ENCODE peak calls at places on chromosome 12, in seven cellular contexts. One of them, this sample, is unnamed.
A peak's percentile ranks its signal among the peaks of the same experiment; 100 is the strongest.

GRCh38 chr12:39884616-39885125 is 221.2 kb downstream of the SLC2A13 start:
- DNase-seq in PC-3: no peak
- DNase-seq in BJ: no peak
- DNase-seq in AG10803: no peak
- DNase-seq in A549: no peak
- DNase-seq in fibroblast of lung: no peak
- DNase-seq in fibroblast of the aortic adventitia: no peak
- DNase-seq in this sample: no peak

GRCh38 chr12:121781751-121782615 is 11.5 kb downstream of the RHOF start:
- DNase-seq in PC-3: peak; percentile 30
- DNase-seq in BJ: no peak
- DNase-seq in AG10803: no peak
- DNase-seq in A549: no peak
- DNase-seq in fibroblast of lung: no peak
- DNase-seq in fibroblast of the aortic adventitia: peak; percentile 39
- DNase-seq in this sample: no peak

GRCh38 chr12:130463259-130463658 is 125.6 kb downstream of the PIWIL1 start:
- DNase-seq in PC-3: no peak
- DNase-seq in BJ: no peak
- DNase-seq in AG10803: no peak
- DNase-seq in A549: no peak
- DNase-seq in fibroblast of lung: no peak
- DNase-seq in fibroblast of the aortic adventitia: no peak
- DNase-seq in this sample: no peak

GRCh38 chr12:122072031-122072970 is 6.3 kb upstream of the MLXIP start:
- DNase-seq in PC-3: peak; percentile 90
- DNase-seq in BJ: peak; percentile 81
- DNase-seq in AG10803: peak; percentile 96
- DNase-seq in A549: peak; percentile 66
- DNase-seq in fibroblast of lung: peak; percentile 94
- DNase-seq in fibroblast of the aortic adventitia: peak; percentile 95
- DNase-seq in this sample: peak; percentile 80

GRCh38 chr12:24840046-24840800 is 108.7 kb downstream of the BCAT1 start:
- DNase-seq in PC-3: no peak
- DNase-seq in BJ: no peak
- DNase-seq in AG10803: no peak
- DNase-seq in A549: no peak
- DNase-seq in fibroblast of lung: peak; percentile 76
- DNase-seq in fibroblast of the aortic adventitia: no peak
- DNase-seq in this sample: no peak

GRCh38 chr12:19282133-19282532 is 152.6 kb downstream of the PLEKHA5 start:
- DNase-seq in PC-3: no peak
- DNase-seq in BJ: no peak
- DNase-seq in AG10803: no peak
- DNase-seq in A549: no peak
- DNase-seq in fibroblast of lung: no peak
- DNase-seq in fibroblast of the aortic adventitia: no peak
- DNase-seq in this sample: no peak

GRCh38 chr12:1879633-1880032 is 38.8 kb downstream of the CACNA2D4 start:
- DNase-seq in PC-3: no peak
- DNase-seq in BJ: no peak
- DNase-seq in AG10803: no peak
- DNase-seq in A549: no peak
- DNase-seq in fibroblast of lung: no peak
- DNase-seq in fibroblast of the aortic adventitia: no peak
- DNase-seq in this sample: no peak

GRCh38 chr12:125889742-125890141 is 824.5 kb downstream of the AACS start:
- DNase-seq in PC-3: no peak
- DNase-seq in BJ: no peak
- DNase-seq in AG10803: no peak
- DNase-seq in A549: no peak
- DNase-seq in fibroblast of lung: no peak
- DNase-seq in fibroblast of the aortic adventitia: no peak
- DNase-seq in this sample: no peak

GRCh38 chr12:80553316-80553715 is 109.3 kb downstream of the PTPRQ start:
- DNase-seq in PC-3: peak; percentile 87
- DNase-seq in BJ: peak; percentile 58
- DNase-seq in AG10803: peak; percentile 84
- DNase-seq in A549: peak; percentile 9
- DNase-seq in fibroblast of lung: peak; percentile 94
- DNase-seq in fibroblast of the aortic adventitia: peak; percentile 91
- DNase-seq in this sample: peak; percentile 19

GRCh38 chr12:112282920-112283319 is 99.3 kb downstream of the HECTD4 start:
- DNase-seq in PC-3: no peak
- DNase-seq in BJ: no peak
- DNase-seq in AG10803: no peak
- DNase-seq in A549: no peak
- DNase-seq in fibroblast of lung: no peak
- DNase-seq in fibroblast of the aortic adventitia: no peak
- DNase-seq in this sample: no peak

GRCh38 chr12:104370989-104371870 is 67.7 kb downstream of the EID3 start:
- DNase-seq in PC-3: peak; percentile 99
- DNase-seq in BJ: no peak
- DNase-seq in AG10803: peak; percentile 77
- DNase-seq in A549: peak; percentile 86
- DNase-seq in fibroblast of lung: peak; percentile 80
- DNase-seq in fibroblast of the aortic adventitia: peak; percentile 61
- DNase-seq in this sample: peak; percentile 23

GRCh38 chr12:49868952-49869815 is 26.3 kb upstream of the BCDIN3D start:
- DNase-seq in PC-3: no peak
- DNase-seq in BJ: peak; percentile 86
- DNase-seq in AG10803: peak; percentile 79
- DNase-seq in A549: no peak
- DNase-seq in fibroblast of lung: peak; percentile 98
- DNase-seq in fibroblast of the aortic adventitia: peak; percentile 100
- DNase-seq in this sample: no peak

GRCh38 chr12:76646366-76646765 is 86.8 kb upstream of the OSBPL8 start:
- DNase-seq in PC-3: no peak
- DNase-seq in BJ: no peak
- DNase-seq in AG10803: no peak
- DNase-seq in A549: no peak
- DNase-seq in fibroblast of lung: no peak
- DNase-seq in fibroblast of the aortic adventitia: no peak
- DNase-seq in this sample: no peak

GRCh38 chr12:50220357-50221061 is 53.3 kb upstream of the CERS5 start:
- DNase-seq in PC-3: peak; percentile 78
- DNase-seq in BJ: no peak
- DNase-seq in AG10803: peak; percentile 78
- DNase-seq in A549: no peak
- DNase-seq in fibroblast of lung: peak; percentile 78
- DNase-seq in fibroblast of the aortic adventitia: peak; percentile 84
- DNase-seq in this sample: no peak

GRCh38 chr12:53328043-53328435 is 6.6 kb upstream of the AAAS start:
- DNase-seq in PC-3: no peak
- DNase-seq in BJ: no peak
- DNase-seq in AG10803: no peak
- DNase-seq in A549: peak; percentile 38
- DNase-seq in fibroblast of lung: no peak
- DNase-seq in fibroblast of the aortic adventitia: no peak
- DNase-seq in this sample: no peak

GRCh38 chr12:92753976-92754885 is 51.4 kb downstream of the PLEKHG7 start:
- DNase-seq in PC-3: peak; percentile 8
- DNase-seq in BJ: no peak
- DNase-seq in AG10803: no peak
- DNase-seq in A549: no peak
- DNase-seq in fibroblast of lung: peak; percentile 30
- DNase-seq in fibroblast of the aortic adventitia: peak; percentile 28
- DNase-seq in this sample: no peak

GRCh38 chr12:13209279-13210021 is 12.9 kb downstream of the EMP1 start:
- DNase-seq in PC-3: no peak
- DNase-seq in BJ: no peak
- DNase-seq in AG10803: no peak
- DNase-seq in A549: no peak
- DNase-seq in fibroblast of lung: no peak
- DNase-seq in fibroblast of the aortic adventitia: peak; percentile 53
- DNase-seq in this sample: no peak

GRCh38 chr12:96308881-96309280 is 91.4 kb downstream of the CDK17 start:
- DNase-seq in PC-3: no peak
- DNase-seq in BJ: peak; percentile 7
- DNase-seq in AG10803: peak; percentile 64
- DNase-seq in A549: no peak
- DNase-seq in fibroblast of lung: peak; percentile 49
- DNase-seq in fibroblast of the aortic adventitia: peak; percentile 48
- DNase-seq in this sample: no peak

GRCh38 chr12:99257672-99258071 is 389.9 kb upstream of the GARIN6 start:
- DNase-seq in PC-3: no peak
- DNase-seq in BJ: no peak
- DNase-seq in AG10803: no peak
- DNase-seq in A549: no peak
- DNase-seq in fibroblast of lung: no peak
- DNase-seq in fibroblast of the aortic adventitia: no peak
- DNase-seq in this sample: no peak

DNA sequence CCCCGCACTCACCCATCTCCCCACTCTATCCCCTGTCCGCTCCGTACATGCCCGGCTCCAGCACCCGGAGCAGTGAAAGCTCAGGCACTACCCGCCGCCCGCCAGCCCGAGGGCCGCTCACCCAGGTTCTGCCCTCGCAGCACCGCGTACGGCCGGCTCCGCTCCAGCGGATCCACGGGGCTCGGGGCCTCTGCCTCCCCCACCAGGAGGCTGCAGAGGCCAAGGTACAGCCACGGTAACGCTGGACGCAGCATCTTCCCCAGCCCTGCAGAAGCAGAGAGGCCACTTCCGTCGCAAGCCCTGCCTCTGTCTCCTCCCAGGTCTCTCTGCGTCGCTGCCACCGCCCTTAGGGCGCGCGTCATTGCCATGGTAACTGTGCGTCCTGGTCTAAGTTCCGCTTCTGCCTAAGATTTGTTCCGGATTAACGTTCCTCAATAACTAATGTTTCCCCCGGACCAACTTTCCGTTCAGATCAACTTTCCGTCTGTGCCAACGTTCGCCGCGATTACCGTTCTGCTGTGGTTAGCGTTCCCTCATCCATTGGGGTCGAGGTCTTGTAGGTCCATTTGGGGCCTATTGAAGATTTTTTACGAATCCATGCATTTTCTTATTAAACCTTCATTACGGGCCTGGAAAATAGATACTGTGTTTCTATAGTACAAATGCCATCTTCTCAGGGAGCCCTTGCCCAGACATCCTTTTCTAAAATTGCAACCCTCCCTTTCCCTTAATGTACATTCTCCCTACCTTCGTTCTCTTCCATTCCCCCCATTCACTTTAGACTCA is at the start of gene C12orf76:
- DNase-seq in PC-3: peak; percentile 99
- DNase-seq in BJ: peak; percentile 87
- DNase-seq in AG10803: peak; percentile 96
- DNase-seq in A549: peak; percentile 93
- DNase-seq in fibroblast of lung: peak; percentile 96
- DNase-seq in fibroblast of the aortic adventitia: peak; percentile 98
- DNase-seq in this sample: peak; percentile 83
- TF ChIP-seq CTCF in PC-3: no peak
- TF ChIP-seq CTCF in BJ: no peak
- TF ChIP-seq CTCF in AG10803: no peak
- TF ChIP-seq CTCF in A549: no peak
- TF ChIP-seq CTCF in fibroblast of lung: no peak
- TF ChIP-seq CTCF in fibroblast of the aortic adventitia: no peak
- TF ChIP-seq CTCF in this sample: no peak

GRCh38 chr12:106956048-106956935 is 585 bp downstream of the TMEM263 start:
- DNase-seq in PC-3: peak; percentile 63
- DNase-seq in BJ: peak; percentile 29
- DNase-seq in AG10803: peak; percentile 88
- DNase-seq in A549: peak; percentile 61
- DNase-seq in fibroblast of lung: peak; percentile 93
- DNase-seq in fibroblast of the aortic adventitia: peak; percentile 86
- DNase-seq in this sample: no peak
- TF ChIP-seq CTCF in PC-3: no peak
- TF ChIP-seq CTCF in BJ: peak; percentile 24
- TF ChIP-seq CTCF in AG10803: no peak
- TF ChIP-seq CTCF in A549: peak; percentile 38
- TF ChIP-seq CTCF in fibroblast of lung: no peak
- TF ChIP-seq CTCF in fibroblast of the aortic adventitia: peak; percentile 2
- TF ChIP-seq CTCF in this sample: no peak

GRCh38 chr12:116006141-116006540 is 271.4 kb downstream of the MED13L start:
- DNase-seq in PC-3: no peak
- DNase-seq in BJ: no peak
- DNase-seq in AG10803: no peak
- DNase-seq in A549: no peak
- DNase-seq in fibroblast of lung: no peak
- DNase-seq in fibroblast of the aortic adventitia: no peak
- DNase-seq in this sample: no peak

GRCh38 chr12:116010467-116010866 is 267.0 kb downstream of the MED13L start:
- DNase-seq in PC-3: no peak
- DNase-seq in BJ: no peak
- DNase-seq in AG10803: no peak
- DNase-seq in A549: no peak
- DNase-seq in fibroblast of lung: no peak
- DNase-seq in fibroblast of the aortic adventitia: no peak
- DNase-seq in this sample: no peak

GRCh38 chr12:116011217-116011616 is 266.3 kb downstream of the MED13L start:
- DNase-seq in PC-3: no peak
- DNase-seq in BJ: no peak
- DNase-seq in AG10803: no peak
- DNase-seq in A549: no peak
- DNase-seq in fibroblast of lung: no peak
- DNase-seq in fibroblast of the aortic adventitia: no peak
- DNase-seq in this sample: no peak

GRCh38 chr12:116012757-116013156 is 264.7 kb downstream of the MED13L start:
- DNase-seq in PC-3: no peak
- DNase-seq in BJ: no peak
- DNase-seq in AG10803: no peak
- DNase-seq in A549: no peak
- DNase-seq in fibroblast of lung: no peak
- DNase-seq in fibroblast of the aortic adventitia: no peak
- DNase-seq in this sample: no peak

DNA sequence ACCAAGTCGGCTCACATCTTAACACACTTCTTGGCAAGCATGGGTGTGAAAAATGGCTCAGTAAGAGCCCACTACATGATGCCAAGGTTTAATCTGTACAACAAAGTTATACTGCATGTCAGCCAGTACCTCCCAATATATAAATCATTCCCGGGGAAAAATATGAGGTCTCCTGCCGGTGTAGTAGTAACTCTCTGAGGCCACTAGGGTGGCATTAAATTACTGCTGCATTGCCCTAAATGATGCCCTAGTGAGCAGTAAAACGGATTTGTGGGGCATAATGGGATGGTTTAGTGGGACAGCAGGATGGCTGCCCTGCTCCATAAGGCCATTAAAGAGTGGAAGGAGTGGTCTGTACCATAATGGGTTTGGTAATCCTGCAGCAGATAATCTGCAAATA is 267.7 kb downstream of the MED13L start:
- DNase-seq in PC-3: peak; percentile 47
- DNase-seq in BJ: no peak
- DNase-seq in AG10803: no peak
- DNase-seq in A549: peak; percentile 16
- DNase-seq in fibroblast of lung: no peak
- DNase-seq in fibroblast of the aortic adventitia: no peak
- DNase-seq in this sample: no peak
- TF ChIP-seq CTCF in PC-3: peak; percentile 68
- TF ChIP-seq CTCF in BJ: peak; percentile 37
- TF ChIP-seq CTCF in AG10803: peak; percentile 31
- TF ChIP-seq CTCF in A549: no peak
- TF ChIP-seq CTCF in fibroblast of lung: peak; percentile 40
- TF ChIP-seq CTCF in fibroblast of the aortic adventitia: peak; percentile 47
- TF ChIP-seq CTCF in this sample: peak; percentile 48

DNA sequence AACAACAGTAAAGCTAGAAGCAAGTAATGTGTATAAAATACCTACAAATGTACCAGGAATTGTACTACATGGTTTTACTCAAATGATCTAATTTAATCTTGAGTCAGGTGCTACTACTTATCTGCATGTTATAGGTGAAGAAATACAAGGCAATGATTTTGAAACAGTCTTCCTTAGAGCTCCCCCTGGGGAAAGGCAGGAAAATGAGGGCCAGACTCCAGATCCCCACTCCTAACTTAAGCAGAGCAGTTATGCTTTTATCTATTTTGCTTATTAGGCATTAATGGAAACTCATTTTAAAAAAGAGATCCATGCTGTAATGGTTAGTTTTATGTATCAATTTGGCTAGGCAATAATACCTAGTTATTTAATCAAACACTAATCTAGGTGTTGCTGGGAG is 109.3 kb upstream of the CPSF6 start:
- DNase-seq in PC-3: no peak
- DNase-seq in BJ: no peak
- DNase-seq in AG10803: peak; percentile 9
- DNase-seq in A549: no peak
- DNase-seq in fibroblast of lung: no peak
- DNase-seq in fibroblast of the aortic adventitia: no peak
- DNase-seq in this sample: no peak
- TF ChIP-seq CTCF in PC-3: no peak
- TF ChIP-seq CTCF in BJ: peak; percentile 23
- TF ChIP-seq CTCF in AG10803: peak; percentile 46
- TF ChIP-seq CTCF in A549: no peak
- TF ChIP-seq CTCF in fibroblast of lung: peak; percentile 21
- TF ChIP-seq CTCF in fibroblast of the aortic adventitia: no peak
- TF ChIP-seq CTCF in this sample: peak; percentile 54

This sample was measured in epithelial cell of proximal tubule.